ENCODE peak calls at places on chromosome 9, in ten cellular contexts. V is BJ, F is foreskin fibroblast, O is A549, G is endodermal cell, E is GM12865, U is SK-N-SH, K is fibroblast of pulmonary artery, R is stomach, I is fibroblast of lung. B is an unnamed sample.

GRCh38 chr9:1732670-1733069 is 282.5 kb upstream of the SMARCA2 start:
- DNase-seq in V (no peak), F (no peak), O (peak; percentile 17), G (no peak), E (peak; percentile 35), U (no peak), K (no peak), R (no peak), I (no peak), B (peak; percentile 41)

GRCh38 chr9:85899388-85899787 is 41.6 kb upstream of the NAA35 start:
- DNase-seq in V (no peak), F (no peak), O (no peak), G (no peak), E (no peak), U (no peak), K (no peak), R (no peak), I (no peak), B (no peak)

GRCh38 chr9:126531591-126531990 is 82.1 kb upstream of the LMX1B start:
- DNase-seq in V (no peak), F (no peak), O (no peak), G (no peak), E (no peak), U (no peak), K (no peak), R (no peak), I (no peak), B (no peak)

GRCh38 chr9:125910286-125910685 is 163.1 kb downstream of the PBX3 start:
- DNase-seq in V (no peak), F (no peak), O (no peak), G (no peak), E (no peak), U (no peak), K (no peak), R (no peak), I (no peak), B (no peak)

GRCh38 chr9:92590386-92590785 is 54.6 kb upstream of the ECM2 start:
- DNase-seq in V (no peak), F (no peak), O (no peak), G (no peak), E (no peak), U (no peak), K (peak; percentile 83), R (no peak), I (peak; percentile 47), B (peak; percentile 22)

GRCh38 chr9:118596374-118597015 is 772.7 kb downstream of the BRINP1 start:
- DNase-seq in V (no peak), F (no peak), O (no peak), G (no peak), E (no peak), U (no peak), K (no peak), R (no peak), I (peak; percentile 54), B (no peak)

GRCh38 chr9:1200847-1201251 is 150.7 kb downstream of the DMRT2 start:
- DNase-seq in V (no peak), F (no peak), O (no peak), G (no peak), E (no peak), U (no peak), K (peak; percentile 3), R (peak; percentile 68), I (no peak), B (no peak)

GRCh38 chr9:84296146-84296843 is 44.3 kb downstream of the SLC28A3 start:
- DNase-seq in V (no peak), F (peak; percentile 70), O (peak; percentile 15), G (no peak), E (peak; percentile 85), U (no peak), K (peak; percentile 64), R (no peak), I (peak; percentile 88), B (peak; percentile 85)

GRCh38 chr9:37486616-37487544 is 1.1 kb downstream of the POLR1E start:
- DNase-seq in V (peak; percentile 88), F (peak; percentile 94), O (no peak), G (no peak), E (no peak), U (peak; percentile 23), K (peak; percentile 95), R (no peak), I (peak; percentile 97), B (peak; percentile 89)

GRCh38 chr9:3498691-3499090 is 27.1 kb downstream of the RFX3 start:
- DNase-seq in V (no peak), F (no peak), O (no peak), G (no peak), E (no peak), U (peak; percentile 6), K (peak; percentile 43), R (no peak), I (peak; percentile 87), B (no peak)

DNA sequence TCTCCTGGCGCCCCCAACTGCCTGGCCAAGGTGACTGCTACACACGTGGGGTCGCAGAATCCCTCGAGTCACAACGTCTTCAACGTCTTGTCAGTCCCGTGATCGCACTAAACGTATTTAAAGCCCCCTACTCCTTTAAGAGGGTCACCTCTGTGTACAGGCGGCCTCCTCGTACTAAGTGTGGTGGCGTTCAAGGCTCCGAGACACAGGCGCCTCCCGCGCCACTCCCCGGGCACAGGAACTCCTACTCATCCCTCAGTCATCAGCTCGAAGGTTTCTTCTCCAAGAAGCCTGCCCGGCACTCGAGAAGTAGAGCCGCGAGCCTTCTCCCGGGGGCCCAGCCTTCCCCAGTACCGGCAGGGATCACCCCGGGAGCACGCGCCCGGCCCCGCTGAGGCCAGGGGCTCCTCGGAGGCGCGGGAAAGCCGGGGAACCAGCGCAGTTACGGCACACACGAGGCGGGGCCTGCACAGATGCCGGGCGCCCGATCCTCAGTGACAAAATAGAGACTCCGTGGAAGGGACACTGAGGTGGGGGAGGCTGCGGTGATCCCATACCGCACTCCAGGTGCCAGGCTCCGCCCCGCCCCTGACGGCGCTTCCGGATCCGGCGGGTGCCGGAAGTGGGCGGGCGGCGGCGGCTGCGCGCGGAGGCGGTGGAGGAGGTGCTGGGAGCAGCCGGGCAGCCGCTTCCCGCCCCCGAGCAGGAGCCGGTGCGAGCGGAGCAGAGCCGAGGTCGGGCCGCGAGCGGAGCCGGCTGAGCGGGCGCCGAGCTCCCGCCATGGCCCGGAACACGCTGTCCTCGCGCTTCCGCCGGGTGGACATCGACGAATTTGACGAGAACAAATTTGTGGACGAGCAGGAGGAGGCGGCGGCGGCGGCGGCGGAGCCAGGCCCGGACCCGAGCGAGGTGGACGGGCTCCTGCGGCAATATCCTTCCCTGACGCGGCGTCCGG is 6.9 kb downstream of the ARPC5L start:
- DNase-seq in V (no peak), F (peak; percentile 83), O (peak; percentile 84), G (peak; percentile 93), E (peak; percentile 95), U (peak; percentile 99), K (peak; percentile 76), R (peak; percentile 90), I (peak; percentile 78), B (peak; percentile 93)
- TF ChIP-seq CTCF in V (peak; percentile 42), F (no peak), O (peak; percentile 35), G (peak; percentile 54), E (peak; percentile 34), U (peak; percentile 48), K (peak; percentile 16), R (no peak), I (no peak), B (peak; percentile 9)

DNA sequence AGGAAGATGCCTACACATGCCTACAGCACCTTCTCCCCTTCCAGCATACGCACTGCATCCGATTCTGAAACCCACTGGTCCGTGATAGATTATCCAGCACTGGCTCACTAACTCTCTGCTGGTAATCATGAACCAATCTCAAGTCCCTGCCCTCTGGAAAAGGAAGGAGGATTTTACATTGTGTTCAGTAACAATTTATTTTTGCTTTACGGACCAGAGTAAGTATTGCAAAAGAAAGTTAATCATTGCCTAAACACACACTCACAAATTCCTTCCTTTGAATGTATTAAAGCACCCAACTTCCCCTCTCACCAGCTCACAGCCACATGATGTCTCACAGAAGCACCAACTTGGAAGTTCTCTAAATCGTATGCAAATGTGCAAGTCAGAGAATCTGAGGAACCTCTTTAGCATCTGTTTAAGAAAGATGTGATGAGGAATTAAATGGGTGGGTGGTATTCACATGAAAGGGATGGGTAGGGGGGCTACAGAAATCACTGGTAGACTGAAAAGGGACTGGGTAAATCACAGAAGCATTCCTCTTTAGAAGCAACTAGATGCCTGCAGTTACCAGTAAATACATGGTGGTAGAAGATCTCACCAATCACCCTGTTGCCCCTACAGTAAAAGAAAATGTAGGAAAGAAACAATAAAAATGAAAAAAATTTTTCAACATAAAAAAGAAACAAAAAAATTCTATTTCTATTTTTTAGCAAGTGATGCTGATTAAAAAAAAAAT is 8.4 kb downstream of the GNAQ start:
- DNase-seq in V (no peak), F (peak; percentile 75), O (peak; percentile 53), G (no peak), E (no peak), U (no peak), K (peak; percentile 85), R (peak; percentile 48), I (peak; percentile 83), B (peak; percentile 77)
- H3K4me3 ChIP-seq in V (no peak overlapping the region), F (no peak overlapping the region), O (peak overlapping the region; percentile 11), G (no peak overlapping the region), E (no peak overlapping the region), U (peak overlapping the region; percentile 1), K (peak overlapping the region; percentile 10), R (no peak overlapping the region), I (no peak overlapping the region), B (no peak overlapping the region)

GRCh38 chr9:99211746-99212145 is 10.0 kb downstream of the ALG2 start:
- DNase-seq in V (no peak), F (no peak), O (no peak), G (peak; percentile 78), E (peak; percentile 29), U (no peak), K (no peak), R (no peak), I (no peak), B (no peak)
- TF ChIP-seq CTCF in V (no peak), F (no peak), O (no peak), G (peak; percentile 68), E (peak; percentile 20), U (no peak), K (no peak), R (no peak), I (no peak), B (no peak)

GRCh38 chr9:131279927-131280530 is 3.7 kb upstream of the FAM78A start:
- DNase-seq in V (no peak), F (no peak), O (no peak), G (no peak), E (no peak), U (no peak), K (no peak), R (no peak), I (no peak), B (no peak)

GRCh38 chr9:131277673-131278420 is 1.5 kb upstream of the FAM78A start:
- DNase-seq in V (no peak), F (peak; percentile 70), O (peak; percentile 69), G (peak; percentile 95), E (peak; percentile 83), U (peak; percentile 99), K (peak; percentile 81), R (peak; percentile 70), I (peak; percentile 79), B (peak; percentile 78)

GRCh38 chr9:131279196-131279926 is 3.1 kb upstream of the FAM78A start:
- DNase-seq in V (no peak), F (no peak), O (no peak), G (no peak), E (no peak), U (no peak), K (no peak), R (no peak), I (no peak), B (no peak)

GRCh38 chr9:131276891-131277672 is 772 bp upstream of the FAM78A start:
- DNase-seq in V (no peak), F (no peak), O (no peak), G (no peak), E (peak; percentile 40), U (peak; percentile 68), K (no peak), R (no peak), I (no peak), B (no peak)

GRCh38 chr9:131278421-131279111 is 2.3 kb upstream of the FAM78A start:
- DNase-seq in V (no peak), F (no peak), O (no peak), G (no peak), E (no peak), U (no peak), K (no peak), R (no peak), I (no peak), B (no peak)
- H3K4me3 ChIP-seq in V (no peak overlapping the region), F (no peak overlapping the region), O (no peak overlapping the region), G (no peak overlapping the region), E (no peak overlapping the region), U (no peak overlapping the region), K (no peak overlapping the region), R (peak overlapping the region; percentile 67), I (no peak overlapping the region), B (no peak overlapping the region)

B was measured in epithelial cell of esophagus.